ENCODE peak calls at places on chromosomes 7 and 10, in seven cellular contexts. N is breast epithelium, R is AG04450, M is kidney epithelial cell, G is left ventricle myocardium inferior, W is transverse colon, B is uterus. K is an unnamed sample.

GRCh38 chr7:158284617-158285382 is 302.8 kb downstream of the PTPRN2 start:
- DNase-seq in M (no peak), B (no peak), N (peak), R (no peak), G (no peak), W (no peak), K (no peak)

GRCh38 chr7:3482147-3482921 is 181.3 kb downstream of the SDK1 start:
- DNase-seq in B (no peak), N (no peak), R (peak), W (peak), M (no peak), G (no peak), K (peak)

GRCh38 chr7:31311465-31312074 is 29.0 kb downstream of the NEUROD6 start:
- DNase-seq in B (no peak), M (no peak), R (no peak), N (no peak), W (no peak), G (no peak), K (no peak)

GRCh38 chr7:18995270-18995671 is 122.2 kb downstream of the TWIST1 start:
- DNase-seq in W (no peak), B (no peak), G (no peak), R (no peak), N (no peak), M (no peak), K (no peak)

GRCh38 chr7:142709921-142710320 is 39.4 kb upstream of the PRSS1 start:
- DNase-seq in N (no peak), M (no peak), R (no peak), W (no peak), G (no peak), B (no peak), K (no peak)

GRCh38 chr7:29622335-29623265 is 59.0 kb downstream of the PRR15 start:
- DNase-seq in R (peak), N (no peak), G (no peak), M (peak), W (no peak), B (no peak), K (peak)

GRCh38 chr10:99232357-99232999 is 3.2 kb downstream of the HPSE2 start:
- DNase-seq in R (no peak), M (no peak), B (no peak), N (no peak), W (no peak), G (no peak), K (no peak)

GRCh38 chr7:95590387-95591248 is 5.7 kb downstream of the PDK4 start:
- DNase-seq in W (no peak), R (no peak), G (no peak), B (no peak), N (no peak), M (no peak), K (peak)

GRCh38 chr7:82270909-82271308 is 172.7 kb downstream of the CACNA2D1 start:
- DNase-seq in W (no peak), G (no peak), M (no peak), R (no peak), B (no peak), N (no peak), K (no peak)

GRCh38 chr10:11934262-11934661 is 108.3 kb downstream of the UPF2 start:
- DNase-seq in B (no peak), N (no peak), G (no peak), R (no peak), W (peak), M (no peak), K (peak)

GRCh38 chr7:91671245-91671644 is 209.3 kb downstream of the MTERF1 start:
- DNase-seq in R (no peak), G (no peak), B (no peak), W (no peak), N (no peak), M (no peak), K (no peak)

GRCh38 chr7:127304087-127304486 is 51.3 kb upstream of the GRM8 start:
- DNase-seq in G (no peak), M (no peak), R (no peak), W (no peak), N (no peak), B (no peak), K (no peak)
- TF ChIP-seq CTCF in G (no peak), M (no peak), R (no peak), W (no peak), N (no peak), B (no peak), K (no peak)

DNA sequence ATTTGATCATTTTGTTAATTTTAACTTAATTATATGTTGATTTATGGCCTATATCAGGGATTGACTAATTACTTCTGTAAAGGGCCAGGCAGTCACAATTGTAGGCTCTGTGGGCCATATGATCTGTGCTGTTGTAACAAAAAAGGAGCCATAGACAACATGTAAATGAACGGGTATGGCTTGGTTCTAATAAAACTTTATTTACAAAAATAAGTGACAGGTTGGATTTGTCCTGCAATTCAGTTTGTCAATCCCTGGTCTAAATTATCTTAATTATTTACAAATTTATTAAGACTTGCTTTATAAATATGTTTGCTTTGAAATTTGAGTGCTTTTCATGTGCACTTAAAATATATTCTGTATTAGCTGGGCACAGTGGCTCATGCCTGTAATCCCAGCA is 2.9 kb upstream of the HK1 start:
- DNase-seq in B (no peak), G (no peak), R (no peak), W (no peak), M (no peak), N (no peak), K (no peak)
- H3K4me3 ChIP-seq in B (no peak), G (no peak), R (no peak), W (no peak), M (no peak), N (no peak), K (no peak)

GRCh38 chr10:101744267-101744666 is 31.6 kb downstream of the FGF8 start:
- DNase-seq in M (no peak), R (no peak), B (no peak), W (no peak), N (no peak), G (no peak), K (no peak)
- TF ChIP-seq CTCF in M (no peak), R (no peak), B (no peak), W (no peak), N (no peak), G (no peak), K (no peak)

GRCh38 chr10:29256531-29256930 is 32.3 kb upstream of the LYZL1 start:
- DNase-seq in W (no peak), G (no peak), B (no peak), R (no peak), M (no peak), N (no peak), K (peak)
- H3K4me3 ChIP-seq in W (no peak), G (no peak), B (no peak), R (no peak), M (no peak), N (no peak), K (peak)

GRCh38 chr7:78099715-78100477 is 301.3 kb downstream of the PHTF2 start:
- DNase-seq in N (no peak), B (no peak), W (no peak), M (peak), G (no peak), R (no peak), K (no peak)

GRCh38 chr7:78090616-78091015 is 292.0 kb downstream of the PHTF2 start:
- DNase-seq in B (no peak), W (no peak), N (no peak), M (no peak), G (no peak), R (no peak), K (no peak)

DNA sequence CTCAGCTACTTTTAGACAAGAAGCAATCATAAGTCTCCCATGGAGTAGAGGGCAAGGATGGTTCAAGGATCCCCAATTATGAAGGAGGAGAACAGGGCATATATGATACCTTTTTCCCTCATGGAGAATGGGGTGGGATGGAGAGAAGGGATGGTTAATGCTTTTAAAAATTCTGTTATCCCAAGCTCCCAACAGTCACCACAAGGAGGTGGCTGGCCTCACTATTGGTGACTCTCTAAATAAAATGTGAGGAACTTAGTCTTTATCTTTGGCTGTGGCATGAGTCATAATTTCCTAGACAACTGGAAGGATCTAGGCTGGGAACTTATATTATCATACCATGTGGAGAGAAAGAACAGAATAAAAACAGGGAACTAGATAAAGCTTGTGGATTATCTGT is 297.0 kb downstream of the PHTF2 start:
- DNase-seq in M (no peak), B (no peak), R (no peak), W (no peak), N (no peak), G (no peak), K (peak)
- TF ChIP-seq CTCF in M (no peak), B (no peak), R (peak), W (no peak), N (no peak), G (no peak), K (no peak)

K was measured in fibroblast of villous mesenchyme.